ENCODE peak calls at places on chromosome 6, in six cellular contexts. A is HCT116, Y is K562, T is H1, C is HepG2, X is GM12878. Q is an unnamed sample.

GRCh38 chr6:105763866-105764265 is 322.3 kb upstream of the PRDM1 start:
- DNase-seq in Y (no peak), X (no peak), C (no peak), A (no peak), T (no peak), Q (no peak)

GRCh38 chr6:46329568-46329967 is 158.8 kb upstream of the ENPP5 start:
- DNase-seq in A (no peak), Y (no peak), C (no peak), T (no peak), X (no peak), Q (no peak)

GRCh38 chr6:29834564-29835436 is 7.2 kb downstream of the HLA-G start:
- DNase-seq in C (no peak), Y (peak), T (no peak), X (no peak), A (no peak), Q (peak)

GRCh38 chr6:24357336-24358218 is at the start of gene DCDC2:
- DNase-seq in A (no peak), C (peak), Y (peak), T (no peak), X (no peak), Q (peak)

GRCh38 chr6:154434662-154435061 is 75.8 kb downstream of the CNKSR3 start:
- DNase-seq in A (no peak), C (no peak), Y (no peak), T (no peak), X (no peak), Q (no peak)

GRCh38 chr6:53615633-53616449 is 49.7 kb downstream of the KLHL31 start:
- DNase-seq in T (no peak), C (peak), X (no peak), Y (peak), A (peak), Q (no peak)

GRCh38 chr6:110476046-110476849 is at the start of gene SLC22A16:
- DNase-seq in Y (no peak), A (no peak), T (no peak), C (no peak), X (no peak), Q (peak)

GRCh38 chr6:105504660-105505059 is 101.8 kb upstream of the PREP start:
- DNase-seq in Y (no peak), C (no peak), A (no peak), X (no peak), T (no peak), Q (no peak)

DNA sequence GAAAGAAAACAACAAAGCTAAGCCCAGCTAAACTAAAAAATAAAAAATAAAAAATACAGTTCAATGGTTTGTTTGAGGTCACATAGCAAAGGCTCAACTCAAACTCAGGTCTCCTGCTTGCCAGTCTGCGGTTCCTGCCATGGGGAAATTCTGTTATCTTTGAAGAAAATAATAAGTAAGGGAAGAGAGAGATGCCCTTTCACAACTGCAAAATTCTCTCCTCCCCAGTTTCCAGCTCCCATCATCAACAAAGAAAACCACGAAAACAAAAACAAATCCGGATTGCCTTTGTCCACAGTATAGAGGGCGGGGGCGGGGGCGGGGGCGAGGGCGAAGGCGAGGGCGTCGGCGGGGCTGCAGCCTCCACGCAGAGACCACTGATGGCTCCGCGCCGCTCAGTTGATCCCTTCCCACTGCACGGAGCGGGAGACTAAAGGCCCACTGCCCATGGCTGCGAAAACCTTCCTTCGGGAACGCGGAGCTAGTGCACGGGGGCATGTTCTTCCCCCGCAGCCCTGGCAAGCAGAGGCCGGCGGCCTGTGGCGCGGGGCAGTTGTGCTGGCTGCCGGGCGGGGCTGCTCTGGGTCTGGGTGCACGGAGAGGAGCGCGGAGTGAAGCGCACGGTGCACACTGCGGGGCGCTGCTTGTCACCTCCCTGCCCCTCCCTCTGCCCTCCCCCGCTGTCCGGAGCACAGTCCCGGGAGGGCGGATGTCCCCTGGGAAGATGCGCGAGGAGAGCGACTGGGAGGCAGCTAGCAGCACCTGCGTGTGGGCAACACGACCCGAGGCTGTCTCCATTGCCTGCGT is 54.2 kb upstream of the TPD52L1 start:
- DNase-seq in C (no peak), X (no peak), A (peak), T (peak), Y (peak), Q (peak)
- TF ChIP-seq ATF3 in C (no peak), X (no peak), A (no peak), T (no peak), Y (no peak), Q (no peak)

DNA sequence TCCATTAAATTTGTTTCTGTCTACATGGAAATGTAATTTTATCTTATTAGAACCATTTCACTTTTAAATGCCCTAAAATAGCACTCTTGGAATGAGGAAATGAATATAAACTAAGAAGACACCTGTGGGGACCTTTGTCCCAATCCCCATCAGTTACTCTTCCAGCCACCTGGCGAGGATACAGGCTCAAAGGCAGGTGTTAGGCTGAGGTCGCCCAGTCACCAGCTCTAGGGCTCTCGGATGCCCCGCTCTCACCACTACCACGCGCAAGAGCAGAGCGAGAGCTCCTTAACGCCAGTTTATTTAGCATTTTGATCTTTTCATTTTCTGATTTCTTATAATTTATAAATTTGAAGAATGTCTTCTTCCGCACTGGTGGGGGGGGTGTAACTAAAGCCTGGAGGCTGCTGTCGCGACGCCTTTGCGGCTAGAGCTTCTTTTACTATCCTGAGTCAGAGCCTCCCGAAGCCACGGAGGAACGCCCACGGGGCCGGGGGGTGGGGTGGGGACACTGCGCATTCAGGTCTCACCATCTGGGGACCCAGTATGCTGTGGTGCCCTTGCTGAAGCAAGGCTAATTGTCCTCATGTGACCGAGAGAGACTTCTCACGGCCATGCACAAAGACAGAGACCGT is 38.7 kb upstream of the AFDN start:
- DNase-seq in T (no peak), C (no peak), Y (peak), A (no peak), X (no peak), Q (no peak)
- TF ChIP-seq ATF3 in T (no peak), C (no peak), Y (no peak), A (no peak), X (no peak), Q (no peak)

GRCh38 chr6:160917581-160917980 is 74.0 kb upstream of the MAP3K4 start:
- DNase-seq in C (no peak), T (no peak), Y (no peak), A (no peak), X (no peak), Q (no peak)
- TF ChIP-seq ATF3 in C (no peak), T (no peak), Y (no peak), A (no peak), X (no peak), Q (no peak)

GRCh38 chr6:17482711-17483110 is 89.3 kb downstream of the CAP2 start:
- DNase-seq in A (no peak), T (no peak), Y (no peak), C (no peak), X (no peak), Q (no peak)

GRCh38 chr6:17485946-17486345 is 92.6 kb downstream of the CAP2 start:
- DNase-seq in T (no peak), C (no peak), A (no peak), X (no peak), Y (no peak), Q (no peak)

GRCh38 chr6:17485181-17485580 is 91.8 kb downstream of the CAP2 start:
- DNase-seq in C (no peak), X (no peak), T (no peak), Y (no peak), A (no peak), Q (no peak)

GRCh38 chr6:17483391-17484016 is 90.1 kb downstream of the CAP2 start:
- DNase-seq in A (no peak), C (no peak), X (no peak), T (no peak), Y (no peak), Q (no peak)

DNA sequence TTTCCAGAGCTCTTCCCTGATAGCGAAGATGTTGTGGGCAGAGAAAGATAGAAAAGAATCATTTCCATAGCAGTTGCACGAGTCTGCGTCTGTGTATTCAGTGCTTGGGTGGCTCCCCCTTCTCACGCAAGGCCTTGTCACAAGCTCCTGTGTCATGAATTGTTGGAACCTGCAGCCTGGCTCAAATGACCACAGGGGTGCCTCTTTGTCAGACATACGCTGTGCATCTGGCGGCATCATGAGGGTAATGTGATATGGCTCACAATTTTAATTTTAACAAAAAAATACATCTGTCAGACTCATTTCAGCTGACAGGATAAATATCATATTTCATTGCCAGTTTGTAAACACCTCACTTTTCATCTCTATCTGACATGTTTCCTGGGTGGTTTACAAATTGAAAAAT is 90.8 kb downstream of the CAP2 start:
- DNase-seq in T (no peak), X (no peak), C (no peak), Y (no peak), A (no peak), Q (no peak)
- TF ChIP-seq ATF3 in T (no peak), X (no peak), C (no peak), Y (no peak), A (no peak), Q (no peak)

GRCh38 chr6:47634210-47635047 is 64.0 kb upstream of the ADGRF4 start:
- DNase-seq in T (no peak), X (no peak), A (no peak), C (no peak), Y (no peak), Q (no peak)

GRCh38 chr6:47630587-47630986 is 67.8 kb upstream of the ADGRF4 start:
- DNase-seq in Y (no peak), C (no peak), X (no peak), A (no peak), T (no peak), Q (no peak)

GRCh38 chr6:47631248-47632196 is 66.9 kb upstream of the ADGRF4 start:
- DNase-seq in X (peak), C (peak), Y (peak), A (peak), T (peak), Q (no peak)

GRCh38 chr6:47629954-47630353 is 68.4 kb upstream of the ADGRF4 start:
- DNase-seq in C (no peak), X (no peak), A (no peak), Y (no peak), T (no peak), Q (no peak)

GRCh38 chr6:47633141-47633540 is 65.2 kb upstream of the ADGRF4 start:
- DNase-seq in T (no peak), X (no peak), Y (peak), A (no peak), C (no peak), Q (no peak)
- TF ChIP-seq ATF3 in T (no peak), X (no peak), Y (no peak), A (no peak), C (no peak), Q (no peak)

GRCh38 chr6:97288188-97288587 is 5.2 kb upstream of the MMS22L start:
- DNase-seq in C (peak), X (no peak), Y (no peak), A (no peak), T (no peak), Q (no peak)

GRCh38 chr6:97282726-97283617 is at the start of gene MMS22L:
- DNase-seq in Y (peak), A (peak), C (peak), T (peak), X (peak), Q (peak)

GRCh38 chr6:97280766-97281165 is 2.2 kb downstream of the MMS22L start:
- DNase-seq in C (no peak), T (no peak), A (no peak), Y (no peak), X (no peak), Q (no peak)

GRCh38 chr6:97282238-97282725 is 734 bp downstream of the MMS22L start:
- DNase-seq in A (no peak), X (no peak), T (no peak), C (peak), Y (peak), Q (no peak)
- TF ChIP-seq ATF3 in A (no peak), X (no peak), T (no peak), C (no peak), Y (no peak), Q (no peak)

DNA sequence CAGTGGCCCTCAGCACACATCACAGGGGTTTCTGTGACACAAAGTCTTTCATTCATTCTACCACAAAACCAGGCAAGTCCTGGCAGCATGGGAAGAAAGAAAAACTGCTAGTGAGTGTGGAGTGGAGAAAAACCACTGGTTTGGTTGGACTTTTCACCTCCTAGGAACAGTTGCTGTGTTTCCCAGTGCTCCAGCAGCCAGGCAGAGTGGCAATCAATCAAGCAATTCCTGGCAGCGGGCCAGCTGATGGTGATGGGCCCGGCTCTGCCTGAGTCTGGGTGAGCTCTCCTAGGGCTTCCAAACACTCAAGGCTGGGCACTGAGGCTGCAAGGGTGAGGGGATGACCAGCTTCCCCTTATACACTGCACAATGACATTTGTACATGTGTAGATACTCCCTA is 156.7 kb downstream of the UNC5CL start:
- DNase-seq in A (no peak), Y (no peak), X (no peak), C (no peak), T (no peak), Q (no peak)
- TF ChIP-seq ATF3 in A (no peak), Y (no peak), X (no peak), C (no peak), T (no peak), Q (no peak)

DNA sequence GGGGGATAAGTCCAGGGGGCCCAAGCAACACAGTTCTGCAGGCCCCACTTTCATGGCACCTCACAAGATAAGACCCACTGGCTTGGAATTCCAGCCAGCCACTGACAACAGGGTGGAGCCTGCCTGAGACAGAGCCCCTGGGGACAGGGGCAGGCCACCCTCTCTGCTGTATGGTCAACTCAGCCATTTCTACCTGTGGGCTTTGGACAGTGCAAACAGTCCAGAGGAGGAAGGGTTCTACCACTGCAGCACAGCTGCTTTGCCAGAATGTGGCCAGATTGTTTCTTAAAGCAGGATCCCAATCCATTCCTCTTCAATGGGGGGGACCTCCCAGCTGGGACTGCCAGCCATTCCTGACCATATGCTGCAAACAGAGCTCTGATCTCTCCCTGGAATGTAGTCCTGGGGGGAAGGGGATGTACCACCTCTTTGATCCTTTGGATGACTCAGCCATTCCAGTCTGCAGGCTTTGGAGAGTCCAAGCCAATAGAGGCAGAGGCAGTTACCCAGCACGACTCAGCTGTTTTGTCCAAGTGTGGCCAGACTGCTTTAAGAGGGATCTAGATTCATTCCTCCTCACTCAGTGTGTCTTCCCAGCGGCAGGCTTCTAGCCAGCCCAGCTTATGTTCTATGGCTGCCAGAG is 842.2 kb downstream of the EPHA7 start:
- DNase-seq in Y (no peak), C (peak), T (peak), X (no peak), A (no peak), Q (peak)
- TF ChIP-seq ATF3 in Y (no peak), C (no peak), T (no peak), X (no peak), A (no peak), Q (no peak)

GRCh38 chr6:130365166-130366010 is 429 bp upstream of the TMEM200A start:
- DNase-seq in C (peak), X (no peak), T (peak), Y (peak), A (peak), Q (peak)

GRCh38 chr6:130359736-130360135 is 6.1 kb upstream of the TMEM200A start:
- DNase-seq in C (no peak), X (no peak), Y (no peak), T (no peak), A (no peak), Q (no peak)

GRCh38 chr6:130366011-130366963 is at the start of gene TMEM200A:
- DNase-seq in C (no peak), Y (no peak), A (no peak), X (no peak), T (peak), Q (peak)

GRCh38 chr6:130364224-130364780 is 1.5 kb upstream of the TMEM200A start:
- DNase-seq in X (no peak), Y (no peak), A (no peak), C (no peak), T (no peak), Q (no peak)

DNA sequence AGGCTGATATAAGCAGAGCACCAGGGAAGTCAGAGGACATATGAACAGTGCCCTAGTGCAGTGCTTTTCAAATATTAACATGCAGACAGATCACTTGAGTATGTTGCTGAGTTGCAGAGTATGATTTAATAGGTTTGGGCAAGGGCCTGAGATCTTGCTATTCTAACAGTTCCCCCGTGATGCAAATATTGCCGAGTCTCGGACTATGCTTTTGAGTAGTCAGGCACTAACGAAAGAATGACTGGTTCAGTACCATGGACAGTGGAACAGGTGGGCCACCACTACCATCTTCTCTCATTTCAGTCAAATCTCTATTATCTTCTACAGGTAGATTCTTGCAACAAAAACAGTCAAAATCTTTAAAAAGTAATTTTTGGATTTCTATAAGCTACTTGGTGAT is 3.7 kb upstream of the TMEM200A start:
- DNase-seq in A (no peak), X (no peak), T (no peak), Y (peak), C (peak), Q (peak)
- TF ChIP-seq ATF3 in A (no peak), X (no peak), T (no peak), Y (no peak), C (no peak), Q (no peak)

GRCh38 chr6:144681334-144681733 is 396.2 kb downstream of the UTRN start:
- DNase-seq in C (no peak), Y (peak), T (no peak), X (no peak), A (no peak), Q (no peak)
- TF ChIP-seq ATF3 in C (no peak), Y (no peak), T (no peak), X (no peak), A (no peak), Q (no peak)